ENCODE peak calls at places on chromosomes 3 and 15, in eight cellular contexts. One of them, this sample, is unnamed.

GRCh38 chr15:38461089-38461833 is 7.3 kb downstream of the FAM98B start:
- DNase-seq in pancreas: no peak
- DNase-seq in RWPE1: peak
- DNase-seq in SK-N-SH: no peak
- DNase-seq in natural killer cell: no peak
- DNase-seq in BJ: no peak
- DNase-seq in fibroblast of lung: peak
- DNase-seq in A549: no peak
- DNase-seq in this sample: no peak

GRCh38 chr3:45199837-45200648 is 26.0 kb downstream of the TMEM158 start:
- DNase-seq in pancreas: no peak
- DNase-seq in RWPE1: peak
- DNase-seq in SK-N-SH: no peak
- DNase-seq in natural killer cell: no peak
- DNase-seq in BJ: peak
- DNase-seq in fibroblast of lung: peak
- DNase-seq in A549: peak
- DNase-seq in this sample: no peak

GRCh38 chr15:84606653-84607120 is 5.9 kb downstream of the ZSCAN2 start:
- DNase-seq in pancreas: peak
- DNase-seq in RWPE1: no peak
- DNase-seq in SK-N-SH: no peak
- DNase-seq in natural killer cell: no peak
- DNase-seq in BJ: no peak
- DNase-seq in fibroblast of lung: no peak
- DNase-seq in A549: no peak
- DNase-seq in this sample: no peak

GRCh38 chr3:119636891-119637611 is 23.3 kb downstream of the POPDC2 start:
- DNase-seq in pancreas: no peak
- DNase-seq in RWPE1: no peak
- DNase-seq in SK-N-SH: no peak
- DNase-seq in natural killer cell: no peak
- DNase-seq in BJ: no peak
- DNase-seq in fibroblast of lung: no peak
- DNase-seq in A549: no peak
- DNase-seq in this sample: no peak

GRCh38 chr15:84863480-84864428 is 20.7 kb upstream of the SLC28A1 start:
- DNase-seq in pancreas: no peak
- DNase-seq in RWPE1: no peak
- DNase-seq in SK-N-SH: no peak
- DNase-seq in natural killer cell: no peak
- DNase-seq in BJ: no peak
- DNase-seq in fibroblast of lung: peak
- DNase-seq in A549: no peak
- DNase-seq in this sample: no peak

GRCh38 chr15:75425966-75426500 is 25.5 kb downstream of the SIN3A start:
- DNase-seq in pancreas: no peak
- DNase-seq in RWPE1: no peak
- DNase-seq in SK-N-SH: no peak
- DNase-seq in natural killer cell: no peak
- DNase-seq in BJ: no peak
- DNase-seq in fibroblast of lung: no peak
- DNase-seq in A549: no peak
- DNase-seq in this sample: no peak

GRCh38 chr15:43067717-43068461 is 37.9 kb downstream of the UBR1 start:
- DNase-seq in pancreas: no peak
- DNase-seq in RWPE1: no peak
- DNase-seq in SK-N-SH: no peak
- DNase-seq in natural killer cell: no peak
- DNase-seq in BJ: no peak
- DNase-seq in fibroblast of lung: peak
- DNase-seq in A549: no peak
- DNase-seq in this sample: no peak

GRCh38 chr15:66454143-66454542 is 43.4 kb downstream of the SNAPC5 start:
- DNase-seq in pancreas: no peak
- DNase-seq in RWPE1: no peak
- DNase-seq in SK-N-SH: no peak
- DNase-seq in natural killer cell: no peak
- DNase-seq in BJ: no peak
- DNase-seq in fibroblast of lung: no peak
- DNase-seq in A549: no peak
- DNase-seq in this sample: no peak

GRCh38 chr3:68972358-68972979 is 40.1 kb upstream of the TAFA4 start:
- DNase-seq in pancreas: peak
- DNase-seq in RWPE1: peak
- DNase-seq in SK-N-SH: peak
- DNase-seq in natural killer cell: no peak
- DNase-seq in BJ: no peak
- DNase-seq in fibroblast of lung: peak
- DNase-seq in A549: peak
- DNase-seq in this sample: no peak

GRCh38 chr15:70424937-70425411 is 327.3 kb upstream of the TLE3 start:
- DNase-seq in pancreas: no peak
- DNase-seq in RWPE1: no peak
- DNase-seq in SK-N-SH: no peak
- DNase-seq in natural killer cell: no peak
- DNase-seq in BJ: no peak
- DNase-seq in fibroblast of lung: no peak
- DNase-seq in A549: no peak
- DNase-seq in this sample: peak

GRCh38 chr3:195887670-195888069 is 20.7 kb downstream of the TNK2 start:
- DNase-seq in pancreas: no peak
- DNase-seq in RWPE1: no peak
- DNase-seq in SK-N-SH: no peak
- DNase-seq in natural killer cell: no peak
- DNase-seq in BJ: no peak
- DNase-seq in fibroblast of lung: no peak
- DNase-seq in A549: no peak
- DNase-seq in this sample: no peak

GRCh38 chr15:52150043-52150825 is 37.7 kb upstream of the BCL2L10 start:
- DNase-seq in pancreas: no peak
- DNase-seq in RWPE1: no peak
- DNase-seq in SK-N-SH: no peak
- DNase-seq in natural killer cell: no peak
- DNase-seq in BJ: no peak
- DNase-seq in fibroblast of lung: no peak
- DNase-seq in A549: no peak
- DNase-seq in this sample: no peak

GRCh38 chr3:152177757-152178156 is 91.0 kb upstream of the MBNL1 start:
- DNase-seq in pancreas: no peak
- DNase-seq in RWPE1: no peak
- DNase-seq in SK-N-SH: no peak
- DNase-seq in natural killer cell: no peak
- DNase-seq in BJ: no peak
- DNase-seq in fibroblast of lung: peak
- DNase-seq in A549: no peak
- DNase-seq in this sample: no peak

GRCh38 chr15:81174759-81175327 is 21.8 kb upstream of the IL16 start:
- DNase-seq in pancreas: no peak
- DNase-seq in RWPE1: no peak
- DNase-seq in SK-N-SH: no peak
- DNase-seq in natural killer cell: no peak
- DNase-seq in BJ: no peak
- DNase-seq in fibroblast of lung: peak
- DNase-seq in A549: no peak
- DNase-seq in this sample: no peak
- TF ChIP-seq CTCF in pancreas: no peak
- TF ChIP-seq CTCF in RWPE1: no peak
- TF ChIP-seq CTCF in SK-N-SH: no peak
- TF ChIP-seq CTCF in natural killer cell: no peak
- TF ChIP-seq CTCF in BJ: peak
- TF ChIP-seq CTCF in fibroblast of lung: no peak
- TF ChIP-seq CTCF in A549: no peak
- TF ChIP-seq CTCF in this sample: no peak

GRCh38 chr15:78290222-78290621 is 9.2 kb downstream of the SKIC8 start:
- DNase-seq in pancreas: no peak
- DNase-seq in RWPE1: no peak
- DNase-seq in SK-N-SH: no peak
- DNase-seq in natural killer cell: no peak
- DNase-seq in BJ: no peak
- DNase-seq in fibroblast of lung: no peak
- DNase-seq in A549: no peak
- DNase-seq in this sample: no peak

GRCh38 chr15:78280289-78281072 is 16.1 kb downstream of the DNAJA4 start:
- DNase-seq in pancreas: no peak
- DNase-seq in RWPE1: no peak
- DNase-seq in SK-N-SH: no peak
- DNase-seq in natural killer cell: no peak
- DNase-seq in BJ: no peak
- DNase-seq in fibroblast of lung: peak
- DNase-seq in A549: no peak
- DNase-seq in this sample: no peak

GRCh38 chr15:78282324-78282723 is 17.1 kb downstream of the SKIC8 start:
- DNase-seq in pancreas: no peak
- DNase-seq in RWPE1: no peak
- DNase-seq in SK-N-SH: no peak
- DNase-seq in natural killer cell: no peak
- DNase-seq in BJ: no peak
- DNase-seq in fibroblast of lung: peak
- DNase-seq in A549: no peak
- DNase-seq in this sample: no peak

DNA sequence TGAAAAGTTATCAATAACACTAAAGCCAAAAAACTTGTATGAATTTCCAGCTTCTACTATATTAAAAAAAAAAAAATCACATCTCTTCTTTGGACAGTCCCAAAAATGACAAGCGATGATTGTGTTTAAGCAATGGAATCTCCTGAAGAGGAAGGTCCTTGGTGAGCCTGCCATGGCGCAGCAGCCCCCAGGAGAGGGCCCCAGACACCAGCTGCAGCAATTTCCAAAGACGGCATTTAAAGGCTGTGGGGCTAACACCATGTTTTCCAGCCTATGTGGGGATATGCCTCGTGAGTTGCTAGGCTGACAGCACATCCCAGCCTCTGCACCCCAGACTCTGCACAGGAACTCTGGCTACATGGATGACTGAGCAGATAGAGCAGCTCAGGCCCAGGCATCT is 14.7 kb downstream of the SKIC8 start:
- DNase-seq in pancreas: no peak
- DNase-seq in RWPE1: no peak
- DNase-seq in SK-N-SH: no peak
- DNase-seq in natural killer cell: no peak
- DNase-seq in BJ: no peak
- DNase-seq in fibroblast of lung: no peak
- DNase-seq in A549: no peak
- DNase-seq in this sample: no peak
- TF ChIP-seq CTCF in pancreas: no peak
- TF ChIP-seq CTCF in RWPE1: no peak
- TF ChIP-seq CTCF in SK-N-SH: peak
- TF ChIP-seq CTCF in natural killer cell: no peak
- TF ChIP-seq CTCF in BJ: peak
- TF ChIP-seq CTCF in fibroblast of lung: peak
- TF ChIP-seq CTCF in A549: no peak
- TF ChIP-seq CTCF in this sample: peak

GRCh38 chr15:67462802-67463201 is 58.1 kb upstream of the C15orf61 start:
- DNase-seq in pancreas: no peak
- DNase-seq in RWPE1: no peak
- DNase-seq in SK-N-SH: no peak
- DNase-seq in natural killer cell: no peak
- DNase-seq in BJ: no peak
- DNase-seq in fibroblast of lung: no peak
- DNase-seq in A549: no peak
- DNase-seq in this sample: no peak
- TF ChIP-seq CTCF in pancreas: no peak
- TF ChIP-seq CTCF in RWPE1: no peak
- TF ChIP-seq CTCF in SK-N-SH: no peak
- TF ChIP-seq CTCF in natural killer cell: no peak
- TF ChIP-seq CTCF in BJ: no peak
- TF ChIP-seq CTCF in fibroblast of lung: no peak
- TF ChIP-seq CTCF in A549: no peak
- TF ChIP-seq CTCF in this sample: no peak

DNA sequence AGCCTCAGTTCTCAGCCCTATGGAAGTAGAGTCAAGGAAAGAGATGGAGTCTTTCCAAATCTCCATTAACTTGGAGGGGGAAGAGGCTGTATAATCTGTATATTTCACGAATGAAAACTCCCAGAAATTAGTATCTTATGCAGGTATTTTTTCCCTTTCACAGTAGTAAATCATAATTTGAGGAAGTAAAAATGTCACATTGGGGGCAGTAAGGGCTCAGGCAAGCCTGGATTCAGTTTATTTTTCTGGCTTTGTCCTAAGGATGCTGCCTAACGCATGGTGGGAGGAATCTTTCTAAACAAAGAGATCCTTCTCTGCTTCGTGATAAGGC is 35.7 kb downstream of the DNASE1L3 start:
- DNase-seq in pancreas: no peak
- DNase-seq in RWPE1: no peak
- DNase-seq in SK-N-SH: no peak
- DNase-seq in natural killer cell: no peak
- DNase-seq in BJ: no peak
- DNase-seq in fibroblast of lung: no peak
- DNase-seq in A549: no peak
- DNase-seq in this sample: no peak
- TF ChIP-seq CTCF in pancreas: no peak
- TF ChIP-seq CTCF in RWPE1: no peak
- TF ChIP-seq CTCF in SK-N-SH: no peak
- TF ChIP-seq CTCF in natural killer cell: no peak
- TF ChIP-seq CTCF in BJ: no peak
- TF ChIP-seq CTCF in fibroblast of lung: no peak
- TF ChIP-seq CTCF in A549: no peak
- TF ChIP-seq CTCF in this sample: no peak

DNA sequence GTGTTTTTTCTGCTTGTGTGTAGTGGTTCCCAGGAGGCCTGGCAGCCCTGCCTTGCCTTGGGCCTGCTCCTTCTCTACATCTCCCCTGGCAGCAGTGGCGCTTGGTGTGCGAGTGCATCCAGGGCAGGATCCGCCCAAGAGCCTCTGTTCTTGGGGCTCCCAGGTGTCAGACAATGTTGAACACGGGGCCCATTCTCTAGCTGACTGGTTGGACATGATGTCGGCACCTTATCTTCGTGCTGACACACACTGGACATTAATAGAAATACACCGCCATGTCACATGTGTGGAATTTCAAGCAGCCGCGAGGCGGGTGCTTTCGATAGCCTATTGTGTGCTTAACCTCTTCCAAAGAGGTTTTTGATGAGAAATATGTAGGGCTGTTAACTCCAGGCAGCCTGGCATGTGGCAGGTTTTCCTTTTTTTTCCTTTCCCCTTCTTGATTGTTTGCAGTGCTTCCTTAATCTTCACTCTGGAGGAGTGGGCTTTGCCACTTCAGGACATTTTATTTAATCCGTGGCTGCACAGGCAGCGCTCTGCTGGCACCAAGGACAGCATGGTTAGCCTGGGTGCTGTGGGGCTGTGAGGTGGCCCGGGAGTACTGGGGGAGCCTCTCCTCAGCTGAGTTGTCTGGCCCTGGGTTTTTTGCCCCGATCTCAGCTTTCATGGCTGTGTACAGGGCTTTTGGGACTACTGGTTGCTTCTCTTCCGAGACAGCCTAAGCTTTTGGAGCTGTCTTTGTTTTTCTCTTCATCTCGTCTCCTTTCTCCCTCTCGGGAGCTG is 42.5 kb downstream of the CHCHD6 start:
- DNase-seq in pancreas: no peak
- DNase-seq in RWPE1: peak
- DNase-seq in SK-N-SH: peak
- DNase-seq in natural killer cell: no peak
- DNase-seq in BJ: peak
- DNase-seq in fibroblast of lung: peak
- DNase-seq in A549: peak
- DNase-seq in this sample: no peak
- TF ChIP-seq CTCF in pancreas: no peak
- TF ChIP-seq CTCF in RWPE1: no peak
- TF ChIP-seq CTCF in SK-N-SH: peak
- TF ChIP-seq CTCF in natural killer cell: no peak
- TF ChIP-seq CTCF in BJ: peak
- TF ChIP-seq CTCF in fibroblast of lung: peak
- TF ChIP-seq CTCF in A549: peak
- TF ChIP-seq CTCF in this sample: no peak